ENCODE peak calls at places on chromosomes 5 and 9, in eight cellular contexts. One of them, this sample, is unnamed.

GRCh38 chr5:103990064-103990463 is 427.5 kb upstream of the NUDT12 start:
- DNase-seq in mammary epithelial cell: no peak
- DNase-seq in neural progenitor cell: no peak
- DNase-seq in fibroblast of lung: no peak
- DNase-seq in osteoblast: no peak
- DNase-seq in HCT116: no peak
- DNase-seq in GM23248: no peak
- DNase-seq in mesenchymal stem cell: no peak
- DNase-seq in this sample: no peak

GRCh38 chr9:98998441-98999151 is 54.9 kb downstream of the COL15A1 start:
- DNase-seq in mammary epithelial cell: peak
- DNase-seq in neural progenitor cell: peak
- DNase-seq in fibroblast of lung: peak
- DNase-seq in osteoblast: peak
- DNase-seq in HCT116: peak
- DNase-seq in GM23248: peak
- DNase-seq in mesenchymal stem cell: peak
- DNase-seq in this sample: peak

GRCh38 chr5:75931175-75931574 is 152.0 kb upstream of the SV2C start:
- DNase-seq in mammary epithelial cell: no peak
- DNase-seq in neural progenitor cell: no peak
- DNase-seq in fibroblast of lung: no peak
- DNase-seq in osteoblast: peak
- DNase-seq in HCT116: no peak
- DNase-seq in GM23248: no peak
- DNase-seq in mesenchymal stem cell: no peak
- DNase-seq in this sample: no peak

GRCh38 chr5:179265529-179266290 is 79.6 kb downstream of the ADAMTS2 start:
- DNase-seq in mammary epithelial cell: peak
- DNase-seq in neural progenitor cell: peak
- DNase-seq in fibroblast of lung: peak
- DNase-seq in osteoblast: peak
- DNase-seq in HCT116: no peak
- DNase-seq in GM23248: peak
- DNase-seq in mesenchymal stem cell: peak
- DNase-seq in this sample: peak

GRCh38 chr9:21871256-21871975 is 69.0 kb downstream of the MTAP start:
- DNase-seq in mammary epithelial cell: peak
- DNase-seq in neural progenitor cell: no peak
- DNase-seq in fibroblast of lung: no peak
- DNase-seq in osteoblast: no peak
- DNase-seq in HCT116: no peak
- DNase-seq in GM23248: no peak
- DNase-seq in mesenchymal stem cell: no peak
- DNase-seq in this sample: no peak

GRCh38 chr9:121266906-121267650 is 884 bp upstream of the GSN start:
- DNase-seq in mammary epithelial cell: no peak
- DNase-seq in neural progenitor cell: no peak
- DNase-seq in fibroblast of lung: no peak
- DNase-seq in osteoblast: peak
- DNase-seq in HCT116: no peak
- DNase-seq in GM23248: no peak
- DNase-seq in mesenchymal stem cell: no peak
- DNase-seq in this sample: no peak

GRCh38 chr9:224540-225520 is 10.2 kb downstream of the DOCK8 start:
- DNase-seq in mammary epithelial cell: peak
- DNase-seq in neural progenitor cell: no peak
- DNase-seq in fibroblast of lung: no peak
- DNase-seq in osteoblast: no peak
- DNase-seq in HCT116: no peak
- DNase-seq in GM23248: peak
- DNase-seq in mesenchymal stem cell: no peak
- DNase-seq in this sample: peak

GRCh38 chr9:133738039-133738805 is at the start of gene SARDH:
- DNase-seq in mammary epithelial cell: no peak
- DNase-seq in neural progenitor cell: peak
- DNase-seq in fibroblast of lung: peak
- DNase-seq in osteoblast: peak
- DNase-seq in HCT116: no peak
- DNase-seq in GM23248: peak
- DNase-seq in mesenchymal stem cell: peak
- DNase-seq in this sample: peak

GRCh38 chr9:96604005-96604320 is 15.7 kb downstream of the CDC14B start:
- DNase-seq in mammary epithelial cell: no peak
- DNase-seq in neural progenitor cell: no peak
- DNase-seq in fibroblast of lung: no peak
- DNase-seq in osteoblast: peak
- DNase-seq in HCT116: no peak
- DNase-seq in GM23248: peak
- DNase-seq in mesenchymal stem cell: no peak
- DNase-seq in this sample: no peak

GRCh38 chr5:79547982-79548381 is 34.0 kb upstream of the HOMER1 start:
- DNase-seq in mammary epithelial cell: peak
- DNase-seq in neural progenitor cell: no peak
- DNase-seq in fibroblast of lung: no peak
- DNase-seq in osteoblast: no peak
- DNase-seq in HCT116: no peak
- DNase-seq in GM23248: peak
- DNase-seq in mesenchymal stem cell: no peak
- DNase-seq in this sample: peak

GRCh38 chr5:151651997-151652645 is 34.6 kb downstream of the SPARC start:
- DNase-seq in mammary epithelial cell: peak
- DNase-seq in neural progenitor cell: peak
- DNase-seq in fibroblast of lung: peak
- DNase-seq in osteoblast: peak
- DNase-seq in HCT116: peak
- DNase-seq in GM23248: peak
- DNase-seq in mesenchymal stem cell: peak
- DNase-seq in this sample: peak

GRCh38 chr9:115262477-115262876 is 144.5 kb upstream of the TNC start:
- DNase-seq in mammary epithelial cell: peak
- DNase-seq in neural progenitor cell: no peak
- DNase-seq in fibroblast of lung: peak
- DNase-seq in osteoblast: no peak
- DNase-seq in HCT116: peak
- DNase-seq in GM23248: peak
- DNase-seq in mesenchymal stem cell: peak
- DNase-seq in this sample: peak

DNA sequence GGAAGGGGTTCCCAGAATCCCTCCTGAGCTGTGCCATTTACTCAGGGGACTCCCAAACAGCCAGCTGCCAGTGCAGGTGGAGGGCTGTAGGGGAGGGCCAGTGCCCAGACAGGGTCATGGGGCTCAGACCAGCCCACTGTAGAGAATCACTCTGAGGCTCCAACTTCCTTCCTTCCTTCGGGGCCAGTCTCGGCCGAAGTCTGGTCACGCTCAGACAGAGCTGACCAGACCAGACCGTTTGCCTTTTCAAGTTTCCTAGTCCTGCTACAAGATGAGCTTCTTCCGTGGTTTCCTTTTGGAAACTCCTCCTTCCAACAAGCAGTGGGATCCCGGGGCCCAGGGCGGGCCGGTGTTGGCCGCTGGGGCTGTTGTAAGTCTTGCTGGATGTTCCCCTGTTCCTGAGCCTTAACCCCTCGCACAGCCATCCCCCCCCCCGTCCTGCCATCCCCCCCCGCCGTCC is 52.6 kb downstream of the SAR1B start:
- DNase-seq in mammary epithelial cell: no peak
- DNase-seq in neural progenitor cell: no peak
- DNase-seq in fibroblast of lung: no peak
- DNase-seq in osteoblast: peak
- DNase-seq in HCT116: no peak
- DNase-seq in GM23248: no peak
- DNase-seq in mesenchymal stem cell: no peak
- DNase-seq in this sample: no peak
- H2AFZ ChIP-seq in mammary epithelial cell: no peak
- H2AFZ ChIP-seq in neural progenitor cell: no peak
- H2AFZ ChIP-seq in fibroblast of lung: no peak
- H2AFZ ChIP-seq in osteoblast: no peak
- H2AFZ ChIP-seq in HCT116: no peak
- H2AFZ ChIP-seq in GM23248: no peak
- H2AFZ ChIP-seq in mesenchymal stem cell: no peak
- H2AFZ ChIP-seq in this sample: no peak

DNA sequence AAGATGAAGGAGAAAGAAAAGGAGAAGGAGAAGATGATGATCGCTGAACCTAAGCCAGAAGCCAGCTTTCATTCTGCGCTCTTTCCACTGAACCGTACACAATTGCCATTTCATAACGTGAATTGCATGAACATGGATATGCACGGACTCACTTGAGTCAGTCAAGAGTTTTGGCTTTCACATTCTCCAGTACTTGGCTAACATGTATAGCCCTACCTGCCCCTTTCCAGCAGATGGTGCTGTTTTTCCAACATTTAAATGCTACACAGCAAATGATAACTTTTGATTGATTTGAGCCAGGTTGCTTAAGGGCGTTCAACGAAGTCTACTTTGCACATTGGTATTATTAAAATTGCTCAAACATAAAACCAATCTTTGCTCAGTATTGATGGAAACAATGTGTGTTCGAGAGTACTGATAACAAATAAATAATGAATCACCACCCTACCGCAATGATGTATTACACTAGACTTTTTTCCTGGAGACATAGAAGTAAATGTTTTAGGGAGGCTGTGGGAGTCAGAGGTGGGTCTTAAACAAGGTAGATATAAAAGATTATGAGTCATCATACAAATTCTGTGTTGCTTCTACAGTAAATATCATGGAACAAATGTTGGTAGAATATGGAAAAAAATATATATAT is 196.4 kb downstream of the TRPM3 start:
- DNase-seq in mammary epithelial cell: peak
- DNase-seq in neural progenitor cell: peak
- DNase-seq in fibroblast of lung: peak
- DNase-seq in osteoblast: peak
- DNase-seq in HCT116: peak
- DNase-seq in GM23248: peak
- DNase-seq in mesenchymal stem cell: peak
- DNase-seq in this sample: peak
- H2AFZ ChIP-seq in mammary epithelial cell: peak
- H2AFZ ChIP-seq in neural progenitor cell: no peak
- H2AFZ ChIP-seq in fibroblast of lung: no peak
- H2AFZ ChIP-seq in osteoblast: peak
- H2AFZ ChIP-seq in HCT116: no peak
- H2AFZ ChIP-seq in GM23248: no peak
- H2AFZ ChIP-seq in mesenchymal stem cell: no peak
- H2AFZ ChIP-seq in this sample: peak

GRCh38 chr5:138611295-138612220 is 36.4 kb upstream of the HSPA9 start:
- DNase-seq in mammary epithelial cell: no peak
- DNase-seq in neural progenitor cell: peak
- DNase-seq in fibroblast of lung: peak
- DNase-seq in osteoblast: no peak
- DNase-seq in HCT116: no peak
- DNase-seq in GM23248: peak
- DNase-seq in mesenchymal stem cell: peak
- DNase-seq in this sample: peak
- H2AFZ ChIP-seq in mammary epithelial cell: peak
- H2AFZ ChIP-seq in neural progenitor cell: peak
- H2AFZ ChIP-seq in fibroblast of lung: peak
- H2AFZ ChIP-seq in osteoblast: peak
- H2AFZ ChIP-seq in HCT116: no peak
- H2AFZ ChIP-seq in GM23248: peak
- H2AFZ ChIP-seq in mesenchymal stem cell: peak
- H2AFZ ChIP-seq in this sample: peak

GRCh38 chr5:27947088-27947487 is 908.7 kb upstream of the CDH9 start:
- DNase-seq in mammary epithelial cell: no peak
- DNase-seq in neural progenitor cell: peak
- DNase-seq in fibroblast of lung: no peak
- DNase-seq in osteoblast: no peak
- DNase-seq in HCT116: no peak
- DNase-seq in GM23248: no peak
- DNase-seq in mesenchymal stem cell: no peak
- DNase-seq in this sample: no peak
- H2AFZ ChIP-seq in mammary epithelial cell: no peak
- H2AFZ ChIP-seq in neural progenitor cell: no peak
- H2AFZ ChIP-seq in fibroblast of lung: no peak
- H2AFZ ChIP-seq in osteoblast: no peak
- H2AFZ ChIP-seq in HCT116: no peak
- H2AFZ ChIP-seq in GM23248: no peak
- H2AFZ ChIP-seq in mesenchymal stem cell: no peak
- H2AFZ ChIP-seq in this sample: no peak

DNA sequence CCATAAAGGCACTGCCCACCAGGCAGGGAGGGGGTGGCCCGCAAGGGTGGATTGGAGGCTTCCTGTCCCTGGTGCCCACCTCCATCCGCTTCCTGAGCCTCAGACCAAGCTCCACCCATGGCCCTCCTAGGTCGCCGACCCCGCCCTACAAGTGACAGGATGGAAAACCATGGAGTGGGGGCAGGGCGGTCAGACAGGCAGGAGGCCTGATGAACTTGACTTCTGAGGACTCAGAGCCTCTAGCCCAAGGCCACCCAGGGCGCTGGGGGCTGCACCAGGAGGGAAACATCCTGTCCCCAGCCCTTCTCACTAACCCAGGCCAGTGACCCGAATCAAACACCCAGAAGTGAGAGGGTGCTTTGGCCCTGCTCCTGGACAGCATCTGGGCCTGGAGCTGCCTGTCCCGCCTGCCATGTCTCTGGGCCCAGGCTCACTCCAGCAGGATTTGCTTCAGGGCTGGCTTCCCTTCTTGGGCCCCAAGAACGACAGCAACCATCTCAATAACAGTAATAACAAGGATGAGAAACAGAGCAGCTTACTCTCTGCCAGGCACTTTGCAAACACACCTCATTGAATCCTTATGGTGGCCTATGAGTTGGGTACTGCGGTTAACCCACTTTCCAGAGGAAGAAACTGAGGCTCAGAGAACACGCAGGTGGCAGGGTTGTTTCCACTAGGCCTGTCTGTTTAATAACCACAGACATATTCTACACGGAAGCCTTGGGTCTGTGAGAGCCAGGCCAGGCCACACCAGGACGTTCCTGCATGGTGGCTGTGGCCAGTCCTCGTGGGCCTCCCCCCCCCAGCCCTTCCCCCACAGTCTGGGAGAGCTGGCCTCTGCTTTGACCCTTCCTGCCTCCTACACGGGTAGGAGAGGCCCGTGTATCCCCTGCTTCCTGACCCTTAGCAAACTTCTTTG is 4.4 kb upstream of the ST6GALNAC6 start:
- DNase-seq in mammary epithelial cell: no peak
- DNase-seq in neural progenitor cell: no peak
- DNase-seq in fibroblast of lung: no peak
- DNase-seq in osteoblast: peak
- DNase-seq in HCT116: no peak
- DNase-seq in GM23248: peak
- DNase-seq in mesenchymal stem cell: peak
- DNase-seq in this sample: peak
- H2AFZ ChIP-seq in mammary epithelial cell: no peak
- H2AFZ ChIP-seq in neural progenitor cell: no peak
- H2AFZ ChIP-seq in fibroblast of lung: no peak
- H2AFZ ChIP-seq in osteoblast: no peak
- H2AFZ ChIP-seq in HCT116: no peak
- H2AFZ ChIP-seq in GM23248: peak
- H2AFZ ChIP-seq in mesenchymal stem cell: no peak
- H2AFZ ChIP-seq in this sample: no peak